ENCODE peak calls at places on chromosome 19, in four cellular contexts. J is K562, T is GM12878, L is endothelial cell of umbilical vein. Y is an unnamed sample.

GRCh38 chr19:1901940-1902404 is 3.2 kb upstream of the ADAT3 start:
- DNase-seq in J (no peak), T (no peak), L (no peak), Y (no peak)

GRCh38 chr19:17953869-17954268 is 13.0 kb upstream of the KCNN1 start:
- DNase-seq in J (peak), T (no peak), L (no peak), Y (no peak)

GRCh38 chr19:13056052-13056660 is 46.5 kb downstream of the LYL1 start:
- DNase-seq in J (no peak), T (no peak), L (no peak), Y (peak)

GRCh38 chr19:35023428-35023827 is 6.8 kb upstream of the SCN1B start:
- DNase-seq in J (no peak), T (no peak), L (no peak), Y (no peak)

GRCh38 chr19:38095411-38096308 is 128.4 kb downstream of the DPF1 start:
- DNase-seq in J (peak), T (peak), L (peak), Y (peak)

GRCh38 chr19:49081273-49081672 is 4.0 kb upstream of the SNRNP70 start:
- DNase-seq in J (no peak), T (no peak), L (no peak), Y (no peak)

GRCh38 chr19:17322854-17323253 is 11.8 kb downstream of the ANO8 start:
- DNase-seq in J (no peak), T (no peak), L (no peak), Y (no peak)

GRCh38 chr19:1992759-1993260 is 22.7 kb downstream of the BTBD2 start:
- DNase-seq in J (peak), T (no peak), L (no peak), Y (no peak)

GRCh38 chr19:46784262-46785053 is 3.9 kb downstream of the SLC1A5 start:
- DNase-seq in J (peak), T (peak), L (peak), Y (peak)

DNA sequence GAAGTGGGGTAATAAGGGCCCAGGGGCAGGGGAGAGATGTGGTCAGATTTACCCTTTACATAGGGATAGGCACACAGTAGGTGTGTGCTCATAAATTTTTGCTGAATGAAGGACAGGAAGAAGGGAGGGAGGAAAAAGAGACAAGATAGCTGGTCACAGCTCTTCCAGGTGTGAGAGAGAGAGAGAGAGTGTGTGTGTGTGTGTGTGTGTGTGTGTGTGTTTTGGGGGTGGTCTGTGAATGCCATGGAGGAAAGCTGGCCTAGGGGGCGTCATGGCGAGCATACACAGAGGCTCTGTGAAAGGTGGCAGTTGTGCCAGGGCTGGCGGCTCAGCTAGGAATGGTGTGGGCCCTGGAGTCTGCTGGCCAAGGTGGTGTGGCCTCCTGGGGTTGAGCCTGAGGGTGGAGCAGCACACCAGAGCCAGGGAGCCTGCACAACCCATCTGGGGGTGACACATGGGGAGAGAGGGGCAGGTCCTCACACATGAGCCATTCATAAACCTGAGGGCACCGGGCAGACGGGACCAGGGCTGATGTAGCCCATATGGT is 6.0 kb upstream of the PRX start:
- DNase-seq in J (no peak), T (no peak), L (no peak), Y (no peak)
- TF ChIP-seq FOS in J (no peak), T (no peak), L (no peak), Y (no peak)

DNA sequence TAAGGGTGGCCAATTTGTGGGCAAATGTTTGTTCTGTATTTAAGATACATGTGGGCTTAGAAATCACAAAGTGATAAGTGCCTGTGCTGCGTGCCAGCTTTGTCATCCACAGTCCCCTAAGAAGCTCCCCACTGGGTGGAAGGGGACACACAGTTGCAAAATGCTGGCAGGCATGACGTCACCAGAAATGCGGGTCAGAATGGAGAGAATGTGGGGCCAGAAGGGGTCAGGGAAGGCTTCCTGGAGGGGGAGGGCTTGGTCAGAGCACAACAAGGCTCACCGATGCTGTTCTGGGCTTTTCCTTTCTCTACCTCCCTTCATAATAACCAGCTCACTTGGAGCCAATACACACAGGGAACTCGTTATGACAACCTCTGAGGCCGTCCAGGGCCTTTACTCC is 207.3 kb downstream of the URI1 start:
- DNase-seq in J (no peak), T (no peak), L (no peak), Y (no peak)
- H3K4me2 ChIP-seq in J (no peak), T (no peak), L (no peak), Y (no peak)

DNA sequence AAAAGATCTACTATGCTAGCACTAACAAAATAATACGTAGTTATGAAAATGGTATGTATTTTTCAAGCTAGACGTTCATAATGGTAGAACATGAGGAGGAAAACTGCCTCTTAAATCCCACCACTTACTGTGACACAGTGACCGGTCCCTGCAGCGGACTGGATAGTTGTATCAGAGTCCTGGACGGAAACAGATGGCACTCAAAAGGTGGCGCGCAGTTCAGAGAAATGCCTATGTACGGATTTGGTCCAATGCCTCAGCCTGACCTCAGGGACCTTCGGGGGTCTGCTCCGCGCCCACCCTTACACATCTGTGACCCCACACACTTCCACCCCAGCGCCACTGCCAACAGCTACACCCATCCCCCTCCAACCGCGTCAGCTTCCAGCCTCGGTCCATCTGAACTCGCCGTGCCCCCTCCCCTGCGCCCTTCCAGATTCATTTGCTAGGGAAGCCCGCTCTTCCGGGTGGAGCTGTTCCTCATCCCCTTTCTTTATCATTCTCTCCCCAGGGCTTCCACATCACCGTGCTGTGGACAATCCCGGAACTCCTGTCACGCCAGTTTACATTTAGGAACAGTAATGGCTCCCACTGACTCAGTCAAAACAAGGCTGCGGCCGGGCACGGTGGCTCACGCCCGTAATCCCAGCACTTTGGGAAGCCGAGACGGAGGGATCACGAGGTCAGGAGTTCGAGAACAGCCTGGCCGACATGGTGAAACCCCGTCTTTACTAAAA is 794 bp upstream of the LENG8 start:
- DNase-seq in J (peak), T (no peak), L (peak), Y (peak)
- TF ChIP-seq FOS in J (no peak), T (no peak), L (no peak), Y (no peak)

DNA sequence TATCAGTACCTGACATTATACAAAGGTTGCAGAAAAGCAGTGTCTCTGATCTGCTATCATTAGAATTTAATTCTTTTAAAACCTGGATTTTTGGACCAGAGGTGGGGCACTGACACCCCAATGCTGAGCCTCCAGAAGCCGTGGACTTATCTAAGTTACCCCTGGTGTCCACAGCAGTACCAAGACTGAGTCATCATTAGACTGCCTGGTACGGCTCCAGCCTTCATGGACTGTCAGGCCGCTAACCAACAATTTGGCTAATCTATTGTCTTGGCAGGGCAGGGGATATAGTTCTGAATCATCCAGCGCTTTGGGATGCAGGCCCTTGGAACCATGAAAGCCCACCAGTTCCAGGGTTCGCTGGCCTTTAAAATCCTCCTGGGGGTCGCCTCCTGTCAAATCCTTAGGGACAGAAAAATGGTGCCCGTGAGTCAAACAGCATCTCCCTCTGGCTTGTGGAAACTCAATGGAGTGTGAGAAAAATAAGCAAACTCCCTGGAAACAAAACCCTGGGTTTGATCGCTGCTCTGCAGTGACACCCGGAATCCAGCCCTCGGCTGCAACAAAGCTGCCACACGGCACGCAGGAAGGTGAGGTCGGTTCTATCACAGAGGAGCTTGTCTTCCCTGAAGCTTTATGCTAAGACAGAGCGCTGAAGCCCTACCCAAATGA is 78.2 kb downstream of the TSHZ3 start:
- DNase-seq in J (no peak), T (no peak), L (no peak), Y (peak)
- H3K4me2 ChIP-seq in J (no peak), T (no peak), L (no peak), Y (no peak)

DNA sequence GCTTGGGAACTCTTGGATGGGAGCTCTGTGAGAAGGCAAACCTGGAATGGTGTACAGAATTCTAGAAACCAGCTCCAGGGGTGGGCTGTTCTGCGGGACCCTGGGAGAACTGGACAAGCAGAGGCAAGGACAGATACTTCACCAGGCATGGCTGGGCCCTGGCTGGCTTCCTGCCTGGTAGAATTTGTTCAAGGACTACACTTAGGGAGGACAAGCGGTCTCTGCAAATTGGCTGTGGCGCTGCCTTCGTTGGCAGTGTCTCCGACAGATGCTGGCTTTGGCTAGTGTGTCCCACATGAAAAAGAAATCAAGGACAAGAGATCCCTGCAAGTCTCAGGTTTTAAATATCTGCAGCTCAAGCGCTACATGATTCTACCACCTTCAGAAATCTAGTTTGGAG is 12.4 kb downstream of the CEBPG start:
- DNase-seq in J (no peak), T (no peak), L (no peak), Y (no peak)
- TF ChIP-seq FOS in J (no peak), T (no peak), L (no peak), Y (no peak)

Y was measured in IMR-90.